ENCODE peak calls at places on chromosome 20, in four cellular contexts. K is H54, I is activated B cell treated with CpG ODN at 0.5 μM for 24 hours, X is GM12865. F is an unnamed sample.

GRCh38 chr20:400121-400450 is 8.0 kb upstream of the RBCK1 start:
- DNase-seq in K (no peak), I (no peak), X (no peak), F (no peak)

GRCh38 chr20:7943891-7944290 is 3.6 kb upstream of the HAO1 start:
- DNase-seq in K (no peak), I (no peak), X (no peak), F (no peak)

GRCh38 chr20:52454660-52455059 is 263.1 kb upstream of the ZFP64 start:
- DNase-seq in K (no peak), I (no peak), X (no peak), F (no peak)

GRCh38 chr20:63568986-63569949 is 4.8 kb downstream of the HELZ2 start:
- DNase-seq in K (no peak), I (no peak), X (no peak), F (no peak)

GRCh38 chr20:7214081-7214740 is 446.7 kb downstream of the BMP2 start:
- DNase-seq in K (no peak), I (no peak), X (no peak), F (no peak)

GRCh38 chr20:55530763-55531162 is 474.6 kb downstream of the CBLN4 start:
- DNase-seq in K (no peak), I (no peak), X (no peak), F (no peak)

GRCh38 chr20:11849270-11849920 is 68.3 kb upstream of the BTBD3 start:
- DNase-seq in K (no peak), I (no peak), X (no peak), F (no peak)

GRCh38 chr20:14288341-14289330 is 48.8 kb downstream of the FLRT3 start:
- DNase-seq in K (peak; percentile 0), I (no peak), X (no peak), F (no peak)

GRCh38 chr20:24523661-24524060 is 54.2 kb downstream of the SYNDIG1 start:
- DNase-seq in K (no peak), I (no peak), X (no peak), F (no peak)

F was measured in SW 1271.